ENCODE peak calls at places on chromosome 12, in seven cellular contexts. One of them, this sample, is unnamed. For H3K4me1, the result is how much of the 10 kb centered on the place peaks cover.

GRCh38 chr12:79439179-79439825 is 251.5 kb downstream of the PAWR start:
- DNase-seq in hepatocyte: no peak
- DNase-seq in fibroblast of lung: no peak
- DNase-seq in IMR-90: no peak
- DNase-seq in astrocyte: no peak
- DNase-seq in K562: no peak
- DNase-seq in mammary epithelial cell: no peak
- DNase-seq in this sample: no peak

GRCh38 chr12:105674871-105675699 is 344.6 kb downstream of the C12orf75 start:
- DNase-seq in astrocyte: no peak
- DNase-seq in hepatocyte: no peak
- DNase-seq in IMR-90: peak
- DNase-seq in mammary epithelial cell: no peak
- DNase-seq in K562: no peak
- DNase-seq in fibroblast of lung: no peak
- DNase-seq in this sample: no peak

GRCh38 chr12:47308672-47309071 is 228.9 kb upstream of the AMIGO2 start:
- DNase-seq in mammary epithelial cell: no peak
- DNase-seq in hepatocyte: no peak
- DNase-seq in IMR-90: no peak
- DNase-seq in fibroblast of lung: no peak
- DNase-seq in astrocyte: no peak
- DNase-seq in K562: no peak
- DNase-seq in this sample: no peak

GRCh38 chr12:93868771-93869170 is 191.6 kb downstream of the CRADD start:
- DNase-seq in mammary epithelial cell: no peak
- DNase-seq in hepatocyte: no peak
- DNase-seq in astrocyte: peak
- DNase-seq in fibroblast of lung: peak
- DNase-seq in K562: no peak
- DNase-seq in IMR-90: peak
- DNase-seq in this sample: peak

GRCh38 chr12:12779529-12779928 is 5.9 kb upstream of the APOLD1 start:
- DNase-seq in mammary epithelial cell: peak
- DNase-seq in K562: no peak
- DNase-seq in fibroblast of lung: peak
- DNase-seq in IMR-90: peak
- DNase-seq in hepatocyte: peak
- DNase-seq in astrocyte: peak
- DNase-seq in this sample: peak

GRCh38 chr12:5473076-5473475 is 41.2 kb downstream of the NTF3 start:
- DNase-seq in IMR-90: peak
- DNase-seq in astrocyte: no peak
- DNase-seq in hepatocyte: peak
- DNase-seq in mammary epithelial cell: no peak
- DNase-seq in fibroblast of lung: no peak
- DNase-seq in K562: no peak
- DNase-seq in this sample: no peak

GRCh38 chr12:51393676-51394545 is 2.7 kb upstream of the GALNT6 start:
- DNase-seq in fibroblast of lung: peak
- DNase-seq in hepatocyte: no peak
- DNase-seq in astrocyte: peak
- DNase-seq in mammary epithelial cell: peak
- DNase-seq in K562: no peak
- DNase-seq in IMR-90: peak
- DNase-seq in this sample: peak

GRCh38 chr12:114729731-114730130 is 45.8 kb upstream of the TBX3 start:
- DNase-seq in hepatocyte: no peak
- DNase-seq in astrocyte: peak
- DNase-seq in IMR-90: peak
- DNase-seq in K562: no peak
- DNase-seq in fibroblast of lung: peak
- DNase-seq in mammary epithelial cell: peak
- DNase-seq in this sample: peak

GRCh38 chr12:76348079-76348901 is at the start of gene BBS10:
- DNase-seq in fibroblast of lung: peak
- DNase-seq in IMR-90: peak
- DNase-seq in mammary epithelial cell: peak
- DNase-seq in K562: peak
- DNase-seq in hepatocyte: peak
- DNase-seq in astrocyte: peak
- DNase-seq in this sample: peak

GRCh38 chr12:203462-204260 is 10.3 kb downstream of the SLC6A12 start:
- DNase-seq in IMR-90: no peak
- DNase-seq in hepatocyte: peak
- DNase-seq in mammary epithelial cell: no peak
- DNase-seq in fibroblast of lung: no peak
- DNase-seq in astrocyte: no peak
- DNase-seq in K562: peak
- DNase-seq in this sample: no peak

GRCh38 chr12:49105504-49106120 is 5.0 kb downstream of the LMBR1L start:
- DNase-seq in K562: no peak
- DNase-seq in IMR-90: no peak
- DNase-seq in fibroblast of lung: no peak
- DNase-seq in astrocyte: no peak
- DNase-seq in mammary epithelial cell: no peak
- DNase-seq in hepatocyte: no peak
- DNase-seq in this sample: peak

GRCh38 chr12:127623362-127623761 is 643.6 kb upstream of the TMEM132C start:
- DNase-seq in astrocyte: no peak
- DNase-seq in IMR-90: no peak
- DNase-seq in fibroblast of lung: no peak
- DNase-seq in mammary epithelial cell: no peak
- DNase-seq in hepatocyte: no peak
- DNase-seq in K562: no peak
- DNase-seq in this sample: no peak

GRCh38 chr12:65155784-65156183 is 13.6 kb upstream of the LEMD3 start:
- DNase-seq in hepatocyte: no peak
- DNase-seq in fibroblast of lung: no peak
- DNase-seq in astrocyte: no peak
- DNase-seq in K562: no peak
- DNase-seq in mammary epithelial cell: no peak
- DNase-seq in IMR-90: no peak
- DNase-seq in this sample: no peak

GRCh38 chr12:53052419-53053222 is 2.8 kb downstream of the TNS2 start:
- DNase-seq in hepatocyte: peak
- DNase-seq in fibroblast of lung: peak
- DNase-seq in K562: no peak
- DNase-seq in astrocyte: peak
- DNase-seq in mammary epithelial cell: peak
- DNase-seq in IMR-90: peak
- DNase-seq in this sample: peak

GRCh38 chr12:105850103-105850968 is 288.4 kb downstream of the NUAK1 start:
- DNase-seq in fibroblast of lung: no peak
- DNase-seq in astrocyte: peak
- DNase-seq in K562: peak
- DNase-seq in IMR-90: no peak
- DNase-seq in mammary epithelial cell: no peak
- DNase-seq in hepatocyte: no peak
- DNase-seq in this sample: peak

GRCh38 chr12:112347521-112347920 is 34.7 kb downstream of the HECTD4 start:
- DNase-seq in K562: no peak
- DNase-seq in fibroblast of lung: peak
- DNase-seq in astrocyte: peak
- DNase-seq in IMR-90: peak
- DNase-seq in mammary epithelial cell: peak
- DNase-seq in hepatocyte: peak
- DNase-seq in this sample: peak

GRCh38 chr12:118190266-118190665 is 54.3 kb downstream of the PEBP1 start:
- DNase-seq in hepatocyte: peak
- DNase-seq in mammary epithelial cell: peak
- DNase-seq in IMR-90: peak
- DNase-seq in fibroblast of lung: peak
- DNase-seq in K562: no peak
- DNase-seq in astrocyte: peak
- DNase-seq in this sample: peak

GRCh38 chr12:22046968-22047390 is 961 bp downstream of the CMAS start:
- DNase-seq in astrocyte: peak
- DNase-seq in K562: no peak
- DNase-seq in mammary epithelial cell: no peak
- DNase-seq in hepatocyte: no peak
- DNase-seq in fibroblast of lung: no peak
- DNase-seq in IMR-90: peak
- DNase-seq in this sample: peak

GRCh38 chr12:65596514-65597010 is 227.7 kb upstream of the HMGA2 start:
- DNase-seq in fibroblast of lung: no peak
- DNase-seq in hepatocyte: no peak
- DNase-seq in astrocyte: no peak
- DNase-seq in mammary epithelial cell: peak
- DNase-seq in K562: no peak
- DNase-seq in IMR-90: peak
- DNase-seq in this sample: peak

GRCh38 chr12:21169878-21170472 is 39.0 kb downstream of the SLCO1B1 start:
- DNase-seq in fibroblast of lung: peak
- DNase-seq in mammary epithelial cell: peak
- DNase-seq in astrocyte: peak
- DNase-seq in IMR-90: peak
- DNase-seq in K562: peak
- DNase-seq in hepatocyte: peak
- DNase-seq in this sample: peak

GRCh38 chr12:6235499-6235898 is 35.3 kb downstream of the CD9 start:
- DNase-seq in mammary epithelial cell: no peak
- DNase-seq in IMR-90: no peak
- DNase-seq in fibroblast of lung: no peak
- DNase-seq in K562: no peak
- DNase-seq in astrocyte: no peak
- DNase-seq in hepatocyte: peak
- DNase-seq in this sample: no peak

GRCh38 chr12:79566452-79566851 is 124.3 kb downstream of the PAWR start:
- DNase-seq in K562: no peak
- DNase-seq in mammary epithelial cell: peak
- DNase-seq in astrocyte: peak
- DNase-seq in hepatocyte: no peak
- DNase-seq in fibroblast of lung: no peak
- DNase-seq in IMR-90: peak
- DNase-seq in this sample: no peak

GRCh38 chr12:94057262-94058151 is 90.9 kb upstream of the PLXNC1 start:
- DNase-seq in fibroblast of lung: no peak
- DNase-seq in mammary epithelial cell: no peak
- DNase-seq in IMR-90: no peak
- DNase-seq in K562: no peak
- DNase-seq in astrocyte: peak
- DNase-seq in hepatocyte: no peak
- DNase-seq in this sample: no peak

GRCh38 chr12:71730936-71731335 is 23.7 kb upstream of the RAB21 start:
- DNase-seq in K562: no peak
- DNase-seq in hepatocyte: no peak
- DNase-seq in mammary epithelial cell: no peak
- DNase-seq in astrocyte: peak
- DNase-seq in IMR-90: peak
- DNase-seq in fibroblast of lung: no peak
- DNase-seq in this sample: no peak

DNA sequence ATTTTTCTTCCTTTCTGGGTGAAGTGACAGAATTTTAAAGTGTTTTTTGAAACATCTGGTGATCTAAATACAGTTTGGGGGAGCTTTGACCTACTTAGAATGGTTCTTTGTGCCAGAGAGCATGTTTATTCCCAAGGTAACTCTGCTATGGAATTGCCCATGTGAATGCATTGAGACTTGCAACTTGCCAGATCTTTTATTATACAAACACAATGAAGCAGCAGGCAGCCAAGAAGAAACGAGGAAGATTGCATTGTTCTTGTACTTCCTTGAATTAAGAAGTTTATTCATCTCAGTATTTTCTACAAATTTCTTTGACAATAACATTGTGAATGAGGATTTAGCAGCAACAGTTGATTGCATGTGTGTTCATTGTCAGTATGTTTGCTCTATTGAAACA is 55.5 kb downstream of the FGD4 start:
- DNase-seq in K562: no peak
- DNase-seq in hepatocyte: no peak
- DNase-seq in astrocyte: no peak
- DNase-seq in fibroblast of lung: no peak
- DNase-seq in IMR-90: no peak
- DNase-seq in mammary epithelial cell: no peak
- DNase-seq in this sample: no peak
- H3K4me2 ChIP-seq in K562: no peak
- H3K4me2 ChIP-seq in hepatocyte: peak
- H3K4me2 ChIP-seq in astrocyte: no peak
- H3K4me2 ChIP-seq in fibroblast of lung: no peak
- H3K4me2 ChIP-seq in IMR-90: no peak
- H3K4me2 ChIP-seq in mammary epithelial cell: peak
- H3K4me2 ChIP-seq in this sample: no peak

DNA sequence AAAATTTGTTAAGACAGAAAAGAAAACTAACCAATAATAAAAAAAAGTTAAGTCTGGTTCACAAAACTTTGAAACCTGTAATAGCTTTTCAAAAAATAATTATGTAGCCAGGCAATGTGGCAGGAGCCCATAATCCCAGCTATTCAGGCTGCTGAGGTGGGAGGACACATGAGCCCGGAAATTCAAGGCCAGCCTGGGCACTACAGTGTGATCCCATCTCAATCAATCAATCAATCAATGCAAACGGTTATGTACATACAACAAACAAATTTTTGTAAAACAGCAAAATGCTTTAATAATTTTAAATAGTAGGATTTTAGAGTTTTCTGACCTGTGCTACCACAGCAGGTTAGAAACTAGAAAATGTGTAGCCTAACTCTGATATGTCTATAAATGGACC is 152.4 kb downstream of the MED13L start:
- DNase-seq in astrocyte: no peak
- DNase-seq in K562: no peak
- DNase-seq in fibroblast of lung: no peak
- DNase-seq in hepatocyte: no peak
- DNase-seq in IMR-90: no peak
- DNase-seq in mammary epithelial cell: no peak
- DNase-seq in this sample: no peak
- H3K4me1 ChIP-seq in astrocyte: under half
- H3K4me1 ChIP-seq in K562: under half
- H3K4me1 ChIP-seq in fibroblast of lung: under half
- H3K4me1 ChIP-seq in hepatocyte: under half
- H3K4me1 ChIP-seq in IMR-90: under half
- H3K4me1 ChIP-seq in mammary epithelial cell: under half
- H3K4me1 ChIP-seq in this sample: half or more

DNA sequence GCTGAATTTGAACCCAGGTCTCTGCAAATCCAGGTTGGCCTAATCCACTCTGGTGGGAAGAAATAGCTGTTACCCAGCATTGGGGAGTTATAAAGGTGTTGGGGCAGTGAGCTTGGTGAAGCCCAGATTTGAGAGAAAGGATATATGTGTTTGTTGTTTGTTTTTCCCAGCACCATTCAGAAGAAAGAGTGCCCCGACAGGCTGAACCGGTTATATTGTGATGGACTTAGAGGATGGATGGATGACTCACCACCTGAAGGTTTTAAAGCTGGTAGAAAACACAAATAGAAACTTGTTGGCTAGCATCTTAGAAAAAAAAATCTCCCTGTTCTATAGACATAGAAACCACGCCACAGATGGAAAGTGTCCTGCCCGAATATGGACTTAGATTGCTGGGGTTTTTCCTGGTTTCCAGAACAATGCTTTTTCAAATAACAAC is 404.6 kb downstream of the MED13L start:
- DNase-seq in astrocyte: no peak
- DNase-seq in mammary epithelial cell: peak
- DNase-seq in K562: no peak
- DNase-seq in hepatocyte: peak
- DNase-seq in IMR-90: no peak
- DNase-seq in fibroblast of lung: no peak
- DNase-seq in this sample: no peak
- H2AFZ ChIP-seq in astrocyte: no peak
- H2AFZ ChIP-seq in mammary epithelial cell: no peak
- H2AFZ ChIP-seq in K562: no peak
- H2AFZ ChIP-seq in hepatocyte: no peak
- H2AFZ ChIP-seq in IMR-90: no peak
- H2AFZ ChIP-seq in fibroblast of lung: no peak
- H2AFZ ChIP-seq in this sample: no peak

GRCh38 chr12:124755801-124756148 is 107.9 kb downstream of the SCARB1 start:
- DNase-seq in hepatocyte: no peak
- DNase-seq in IMR-90: no peak
- DNase-seq in astrocyte: no peak
- DNase-seq in fibroblast of lung: no peak
- DNase-seq in K562: no peak
- DNase-seq in mammary epithelial cell: no peak
- DNase-seq in this sample: no peak
- H3K4me2 ChIP-seq in hepatocyte: peak
- H3K4me2 ChIP-seq in IMR-90: no peak
- H3K4me2 ChIP-seq in astrocyte: no peak
- H3K4me2 ChIP-seq in fibroblast of lung: no peak
- H3K4me2 ChIP-seq in K562: no peak
- H3K4me2 ChIP-seq in mammary epithelial cell: peak
- H3K4me2 ChIP-seq in this sample: peak